ENCODE peak calls at places on chromosomes 5 and 9, in six cellular contexts. C is iPS-NIHi11; A is AG09309; B is cardiac septum; O is activated naive CD4-positive, alpha-beta T cell treated with Interleukin-2 at 50 U/mL for 16 hours; P is SHP77. S is an unnamed sample.

GRCh38 chr9:4515958-4516375 is 25.7 kb downstream of the SLC1A1 start:
- DNase-seq in C (no peak), A (no peak), B (no peak), O (no peak), P (no peak), S (no peak)

GRCh38 chr5:378301-378891 is 56.9 kb downstream of the AHRR start:
- DNase-seq in C (peak; percentile 1), A (no peak), B (no peak), O (peak; percentile 56), P (peak; percentile 37), S (no peak)

GRCh38 chr5:177515580-177515979 is 1.2 kb downstream of the DDX41 start:
- DNase-seq in C (no peak), A (no peak), B (no peak), O (no peak), P (no peak), S (no peak)

GRCh38 chr5:16471387-16471786 is 5.8 kb upstream of the ZNF622 start:
- DNase-seq in C (no peak), A (no peak), B (no peak), O (no peak), P (no peak), S (no peak)

GRCh38 chr5:159928122-159928960 is 12.1 kb downstream of the ADRA1B start:
- DNase-seq in C (no peak), A (peak; percentile 52), B (peak; percentile 85), O (no peak), P (no peak), S (no peak)

GRCh38 chr5:157431544-157432200 is 28.3 kb upstream of the NIPAL4 start:
- DNase-seq in C (no peak), A (peak; percentile 41), B (no peak), O (no peak), P (peak; percentile 21), S (peak; percentile 54)

GRCh38 chr5:170393235-170393634 is 4.1 kb upstream of the KCNMB1 start:
- DNase-seq in C (no peak), A (no peak), B (no peak), O (peak; percentile 35), P (no peak), S (no peak)

GRCh38 chr5:132073231-132074013 is at the start of gene CSF2:
- DNase-seq in C (no peak), A (no peak), B (no peak), O (peak; percentile 26), P (no peak), S (no peak)

GRCh38 chr5:174106997-174107655 is 61.6 kb downstream of the NSG2 start:
- DNase-seq in C (peak; percentile 68), A (no peak), B (no peak), O (no peak), P (no peak), S (no peak)

GRCh38 chr9:22044583-22044982 is 35.5 kb upstream of the CDKN2B start:
- DNase-seq in C (no peak), A (peak; percentile 52), B (no peak), O (no peak), P (no peak), S (no peak)

GRCh38 chr5:179265529-179266290 is 79.6 kb downstream of the ADAMTS2 start:
- DNase-seq in C (peak; percentile 73), A (peak; percentile 96), B (peak; percentile 92), O (no peak), P (no peak), S (no peak)